ENCODE peak calls at places on chromosomes 5 and 9, in eight cellular contexts. O, M, X, L, E, Q, J and B are unnamed samples.

GRCh38 chr5:52997424-52997823 is 8.3 kb downstream of the ITGA2 start:
- DNase-seq in E (no peak), X (no peak), J (no peak), O (no peak), Q (peak), M (no peak), L (no peak), B (no peak)

GRCh38 chr5:169840405-169840804 is 139.9 kb downstream of the INSYN2B start:
- DNase-seq in E (no peak), J (no peak), O (no peak), Q (no peak), L (no peak), M (no peak), X (no peak), B (no peak)

GRCh38 chr5:84301535-84301934 is 83.1 kb downstream of the EDIL3 start:
- DNase-seq in J (no peak), E (no peak), X (peak), L (no peak), Q (no peak), O (peak), M (no peak), B (no peak)

GRCh38 chr5:23631283-23632045 is 124.1 kb downstream of the PRDM9 start:
- DNase-seq in M (no peak), X (peak), J (no peak), L (no peak), O (peak), E (no peak), Q (no peak), B (no peak)

GRCh38 chr5:153043876-153044275 is 446.6 kb upstream of the GRIA1 start:
- DNase-seq in J (no peak), E (no peak), M (no peak), L (no peak), X (no peak), Q (no peak), O (no peak), B (no peak)

GRCh38 chr5:36658016-36658415 is 51.6 kb downstream of the SLC1A3 start:
- DNase-seq in X (no peak), J (no peak), M (no peak), E (no peak), Q (no peak), O (no peak), L (no peak), B (no peak)

GRCh38 chr5:68343421-68343826 is 127.9 kb downstream of the PIK3R1 start:
- DNase-seq in J (no peak), X (peak), Q (no peak), M (no peak), E (peak), O (peak), L (no peak), B (no peak)

GRCh38 chr5:16791036-16791705 is 144.9 kb downstream of the MYO10 start:
- DNase-seq in X (peak), E (no peak), J (no peak), Q (peak), O (peak), M (no peak), L (peak), B (no peak)

GRCh38 chr5:145295236-145295635 is 539.9 kb downstream of the PRELID2 start:
- DNase-seq in X (no peak), J (no peak), Q (no peak), L (no peak), O (peak), M (no peak), E (no peak), B (no peak)

GRCh38 chr5:140054086-140054689 is 11.1 kb upstream of the NRG2 start:
- DNase-seq in X (no peak), O (no peak), J (no peak), M (no peak), Q (peak), E (no peak), L (no peak), B (no peak)

GRCh38 chr5:100780376-100780870 is 122.7 kb downstream of the ST8SIA4 start:
- DNase-seq in E (no peak), O (no peak), L (no peak), J (no peak), Q (no peak), M (no peak), X (no peak), B (no peak)

GRCh38 chr5:135192351-135192750 is 158.3 kb upstream of the PITX1 start:
- DNase-seq in Q (no peak), L (no peak), M (no peak), J (no peak), X (no peak), O (no peak), E (no peak), B (no peak)

GRCh38 chr5:110179291-110179690 is 489.6 kb downstream of the MAN2A1 start:
- DNase-seq in J (no peak), E (no peak), L (no peak), Q (no peak), M (no peak), O (no peak), X (no peak), B (no peak)

GRCh38 chr5:38598994-38599611 is 42.7 kb upstream of the LIFR start:
- DNase-seq in M (no peak), O (peak), E (no peak), Q (no peak), L (no peak), J (no peak), X (peak), B (no peak)

GRCh38 chr9:31715250-31715649 is 669.2 kb upstream of the ACO1 start:
- DNase-seq in X (no peak), J (no peak), L (no peak), O (no peak), E (no peak), Q (no peak), M (no peak), B (no peak)

GRCh38 chr5:95708876-95709275 is 22.3 kb upstream of the RHOBTB3 start:
- DNase-seq in J (no peak), M (no peak), Q (no peak), E (no peak), O (no peak), X (no peak), L (no peak), B (no peak)

GRCh38 chr9:70120834-70121510 is 77.3 kb downstream of the MAMDC2 start:
- DNase-seq in Q (no peak), M (no peak), E (peak), X (peak), J (no peak), L (no peak), O (peak), B (no peak)

GRCh38 chr5:111775224-111775623 is 18.2 kb upstream of the NREP start:
- DNase-seq in L (no peak), J (no peak), M (no peak), X (peak), E (no peak), Q (no peak), O (peak), B (no peak)

GRCh38 chr5:1883120-1883924 is 597 bp upstream of the IRX4 start:
- DNase-seq in X (no peak), E (no peak), M (no peak), Q (peak), L (peak), O (no peak), J (no peak), B (peak)

GRCh38 chr9:126939821-126940221 is 25.2 kb downstream of the RALGPS1 start:
- DNase-seq in X (no peak), O (no peak), E (no peak), J (no peak), L (no peak), Q (peak), M (no peak), B (no peak)

GRCh38 chr5:88748670-88749069 is 134.3 kb downstream of the MEF2C start:
- DNase-seq in E (no peak), J (no peak), X (no peak), L (no peak), M (no peak), O (no peak), Q (no peak), B (no peak)

GRCh38 chr9:96495341-96495740 is 45.4 kb downstream of the HABP4 start:
- DNase-seq in J (no peak), L (no peak), E (no peak), Q (no peak), X (peak), O (peak), M (no peak), B (no peak)

GRCh38 chr5:2756211-2756746 is 4.8 kb upstream of the IRX2 start:
- DNase-seq in E (no peak), M (no peak), X (peak), Q (no peak), J (no peak), O (peak), L (no peak), B (peak)

GRCh38 chr9:35350212-35350611 is 139.7 kb upstream of the RUSC2 start:
- DNase-seq in Q (no peak), J (no peak), M (no peak), O (no peak), E (no peak), L (no peak), X (no peak), B (no peak)

GRCh38 chr5:103646698-103647614 is 84.4 kb upstream of the NUDT12 start:
- DNase-seq in M (no peak), O (no peak), E (no peak), Q (peak), J (no peak), L (no peak), X (no peak), B (no peak)

GRCh38 chr9:121266356-121266755 is 1.6 kb upstream of the GSN start:
- DNase-seq in X (no peak), M (no peak), L (no peak), E (no peak), J (no peak), Q (no peak), O (no peak), B (no peak)

GRCh38 chr5:31901807-31902530 is 263.0 kb downstream of the PDZD2 start:
- DNase-seq in L (no peak), Q (no peak), E (no peak), O (no peak), M (no peak), J (no peak), X (no peak), B (no peak)

GRCh38 chr5:10073705-10074104 is 176.0 kb downstream of the ATPSCKMT start:
- DNase-seq in E (no peak), O (no peak), X (no peak), J (no peak), L (no peak), M (no peak), Q (no peak), B (no peak)

GRCh38 chr9:98010450-98010849 is 27.3 kb downstream of the ANP32B start:
- DNase-seq in M (no peak), E (no peak), L (peak), J (no peak), X (peak), O (peak), Q (peak), B (no peak)

GRCh38 chr5:126871441-126871840 is 94.5 kb downstream of the LMNB1 start:
- DNase-seq in M (no peak), O (no peak), Q (no peak), E (no peak), L (no peak), X (no peak), J (no peak), B (no peak)

GRCh38 chr9:122442568-122442967 is 35.2 kb downstream of the OR1J1 start:
- DNase-seq in E (no peak), Q (no peak), J (no peak), L (no peak), X (no peak), M (no peak), O (no peak), B (no peak)

GRCh38 chr5:95631265-95631957 is 11.5 kb downstream of the GPR150 start:
- DNase-seq in M (no peak), Q (no peak), X (peak), J (no peak), E (no peak), O (peak), L (no peak), B (no peak)

GRCh38 chr5:151648988-151649387 is 37.7 kb downstream of the SPARC start:
- DNase-seq in M (no peak), L (no peak), X (no peak), E (no peak), Q (no peak), J (no peak), O (no peak), B (no peak)

GRCh38 chr9:112000743-112001142 is 104.1 kb downstream of the UGCG start:
- DNase-seq in X (no peak), M (no peak), O (no peak), L (no peak), E (no peak), Q (no peak), J (no peak), B (no peak)

GRCh38 chr9:127730799-127731410 is 4.2 kb downstream of the TOR2A start:
- DNase-seq in M (no peak), Q (no peak), J (no peak), X (no peak), O (no peak), L (no peak), E (no peak), B (peak)

GRCh38 chr9:83403864-83404263 is 134.3 kb downstream of the FRMD3 start:
- DNase-seq in M (no peak), J (no peak), E (no peak), O (no peak), L (no peak), Q (no peak), X (peak), B (no peak)

GRCh38 chr5:78235289-78235688 is 59.2 kb downstream of the AP3B1 start:
- DNase-seq in O (peak), L (no peak), J (no peak), Q (no peak), M (no peak), X (peak), E (no peak), B (no peak)

GRCh38 chr5:60700347-60700815 is 415 bp upstream of the DEPDC1B start:
- DNase-seq in E (no peak), O (peak), L (no peak), X (no peak), M (no peak), Q (no peak), J (no peak), B (no peak)